ENCODE peak calls at places on chromosomes 1 and 21, in ten cellular contexts. O, H, L, Y, M, S, C, G, Q and I are unnamed samples.
A peak's percentile ranks its signal among the peaks of the same experiment; 100 is the strongest.

GRCh38 chr1:67577646-67578045 is 107.4 kb upstream of the GADD45A start:
- DNase-seq in G (no peak), O (no peak), S (no peak), Y (no peak), C (no peak), H (no peak), Q (no peak), M (no peak), L (no peak), I (no peak)

GRCh38 chr1:8878448-8879347 is at the start of gene ENO1:
- DNase-seq in Q (peak; percentile 97), C (peak; percentile 98), G (peak; percentile 100), S (peak; percentile 99), L (peak; percentile 99), O (peak; percentile 96), M (peak; percentile 98), Y (peak; percentile 99), H (peak; percentile 83), I (peak; percentile 100)

GRCh38 chr1:150548632-150549495 is at the start of gene ADAMTSL4:
- DNase-seq in S (peak; percentile 89), G (peak; percentile 58), Y (peak; percentile 73), C (peak; percentile 62), Q (peak; percentile 60), H (no peak), O (no peak), L (no peak), M (peak; percentile 87), I (peak; percentile 50)

GRCh38 chr1:87329756-87330200 is 1.1 kb downstream of the LMO4 start:
- DNase-seq in C (no peak), L (no peak), M (no peak), S (no peak), H (no peak), G (no peak), Q (no peak), O (no peak), Y (no peak), I (no peak)

GRCh38 chr1:112686417-112686816 is 12.0 kb downstream of the MOV10 start:
- DNase-seq in Y (no peak), S (no peak), L (no peak), O (no peak), G (no peak), H (no peak), C (no peak), M (no peak), Q (peak; percentile 63), I (no peak)

GRCh38 chr1:232789660-232790059 is 15.6 kb upstream of the MAP10 start:
- DNase-seq in O (no peak), M (no peak), L (no peak), H (no peak), C (no peak), Y (no peak), S (no peak), G (no peak), Q (no peak), I (no peak)

GRCh38 chr1:2132222-2133038 is 62.1 kb downstream of the FAAP20 start:
- DNase-seq in L (peak; percentile 71), G (peak; percentile 68), M (peak; percentile 63), S (peak; percentile 59), O (peak; percentile 46), H (no peak), Q (peak; percentile 69), Y (peak; percentile 73), C (peak; percentile 30), I (peak; percentile 42)

GRCh38 chr21:42003051-42003461 is 7.1 kb downstream of the ZBTB21 start:
- DNase-seq in H (no peak), O (no peak), M (no peak), Y (no peak), G (no peak), L (no peak), C (no peak), S (no peak), Q (peak; percentile 30), I (no peak)

GRCh38 chr1:26827205-26827604 is 717 bp downstream of the ZDHHC18 start:
- DNase-seq in Y (no peak), L (no peak), M (no peak), H (no peak), O (no peak), C (no peak), G (no peak), Q (no peak), S (no peak), I (no peak)

GRCh38 chr1:26824735-26825134 is 1.8 kb upstream of the ZDHHC18 start:
- DNase-seq in C (no peak), O (no peak), Y (no peak), Q (no peak), G (no peak), H (no peak), M (no peak), S (no peak), L (no peak), I (no peak)

GRCh38 chr1:26827663-26828062 is 1.2 kb downstream of the ZDHHC18 start:
- DNase-seq in G (no peak), Q (no peak), L (no peak), O (no peak), S (no peak), M (no peak), H (no peak), C (no peak), Y (peak; percentile 32), I (no peak)

GRCh38 chr1:26828352-26829093 is 2.0 kb downstream of the ZDHHC18 start:
- DNase-seq in H (no peak), M (no peak), S (peak; percentile 73), Q (no peak), C (peak; percentile 28), Y (no peak), L (no peak), O (no peak), G (no peak), I (no peak)

GRCh38 chr1:26826261-26827201 is at the start of gene ZDHHC18:
- DNase-seq in Y (peak; percentile 69), Q (peak; percentile 41), S (peak; percentile 80), L (peak; percentile 84), H (no peak), O (peak; percentile 63), C (peak; percentile 73), M (peak; percentile 90), G (peak; percentile 69), I (peak; percentile 67)
- TF ChIP-seq CTCF in Y (peak; percentile 62), Q (peak; percentile 49), S (peak; percentile 19), L (peak; percentile 67), H (peak; percentile 36), O (peak; percentile 50), C (peak; percentile 67), M (peak; percentile 48), G (peak; percentile 88), I (peak; percentile 62)

DNA sequence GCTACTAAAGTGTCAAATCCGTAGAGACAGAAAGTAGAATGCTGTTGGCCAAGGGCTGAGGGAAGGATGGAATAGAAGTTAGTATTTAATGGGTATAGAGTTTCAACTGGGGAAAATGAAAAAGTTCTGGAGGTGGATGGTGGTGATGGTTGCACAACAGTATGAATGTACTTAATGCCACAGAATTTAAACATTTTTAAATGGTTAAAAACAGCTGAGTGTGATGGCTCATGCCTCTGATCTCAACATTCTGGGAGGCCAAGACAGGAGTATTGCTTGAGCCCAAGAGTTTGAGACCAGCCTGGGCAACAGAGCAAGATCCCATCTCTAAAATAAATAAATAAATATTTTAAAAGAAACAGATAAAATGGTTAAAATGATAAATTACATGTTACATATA is 44.5 kb downstream of the PIK3R3 start:
- DNase-seq in M (no peak), C (no peak), O (no peak), G (no peak), H (no peak), Q (no peak), L (no peak), Y (no peak), S (no peak), I (no peak)
- TF ChIP-seq CTCF in M (no peak), C (no peak), O (no peak), G (no peak), H (no peak), Q (no peak), L (no peak), Y (no peak), S (no peak), I (no peak)

DNA sequence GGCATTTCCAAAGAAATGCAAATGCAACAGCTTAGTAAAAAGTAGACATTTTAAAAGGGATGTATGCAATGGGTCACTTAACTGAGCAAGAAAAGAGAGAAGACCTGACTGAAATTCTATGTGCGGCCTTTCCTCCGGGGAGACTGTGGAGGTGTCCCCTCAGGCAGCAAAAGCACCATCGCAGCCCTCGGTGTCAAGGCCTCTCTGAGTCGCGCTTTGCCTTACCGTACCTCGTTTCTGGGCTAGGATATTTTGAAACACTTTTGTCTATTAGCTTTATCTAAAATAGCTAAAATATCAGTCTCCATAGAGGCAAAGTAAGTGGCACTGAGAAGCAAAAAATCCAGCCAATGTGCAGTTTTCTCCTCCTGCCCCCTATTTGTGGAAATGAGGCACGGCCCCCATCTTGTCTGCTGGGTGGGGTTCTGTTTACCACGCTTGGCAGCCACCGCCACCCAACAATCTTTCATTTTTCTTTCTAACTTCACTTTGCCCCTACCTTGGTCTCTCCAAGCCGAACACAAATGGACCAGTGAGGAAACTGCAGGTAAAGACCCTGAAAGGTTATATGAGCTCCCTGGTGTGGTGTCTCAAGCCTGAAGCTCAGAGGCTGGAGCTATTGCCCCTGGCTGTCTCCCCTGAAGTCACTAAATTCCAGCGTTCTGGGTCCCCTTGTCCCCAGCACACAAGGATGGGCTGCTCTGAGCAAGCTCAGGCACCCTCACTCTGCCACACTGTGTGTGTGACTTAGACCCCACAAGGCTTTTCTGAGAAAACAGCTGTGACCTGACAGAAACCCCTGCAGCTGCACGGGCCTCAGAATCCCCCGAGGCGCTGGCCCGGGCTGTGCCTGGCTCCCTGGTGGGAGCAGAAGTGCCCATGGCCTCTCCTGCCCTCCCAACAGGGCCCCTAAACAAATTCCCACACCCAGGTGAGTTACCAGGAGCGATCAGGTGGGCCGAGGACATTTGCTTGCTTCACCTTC is 1.6 kb downstream of the CD247 start:
- DNase-seq in C (no peak), Q (no peak), O (peak; percentile 72), G (no peak), M (no peak), S (no peak), Y (no peak), H (no peak), L (no peak), I (no peak)
- TF ChIP-seq CTCF in C (no peak), Q (no peak), O (no peak), G (no peak), M (no peak), S (no peak), Y (no peak), H (no peak), L (no peak), I (no peak)

GRCh38 chr1:168613038-168613451 is 36.6 kb downstream of the XCL1 start:
- DNase-seq in H (no peak), O (no peak), C (no peak), S (no peak), Q (no peak), L (no peak), M (no peak), G (no peak), Y (no peak), I (no peak)

GRCh38 chr1:168618351-168618750 is 41.9 kb downstream of the XCL1 start:
- DNase-seq in O (no peak), L (no peak), Y (no peak), H (no peak), C (no peak), S (no peak), Q (no peak), G (no peak), M (no peak), I (no peak)

GRCh38 chr1:168615965-168616364 is 39.6 kb downstream of the XCL1 start:
- DNase-seq in L (no peak), S (no peak), Q (no peak), M (no peak), H (no peak), Y (no peak), C (no peak), O (no peak), G (no peak), I (no peak)

GRCh38 chr1:168610111-168610510 is 33.7 kb downstream of the XCL1 start:
- DNase-seq in Y (no peak), H (no peak), Q (no peak), L (no peak), C (no peak), S (no peak), G (no peak), M (no peak), O (no peak), I (no peak)

DNA sequence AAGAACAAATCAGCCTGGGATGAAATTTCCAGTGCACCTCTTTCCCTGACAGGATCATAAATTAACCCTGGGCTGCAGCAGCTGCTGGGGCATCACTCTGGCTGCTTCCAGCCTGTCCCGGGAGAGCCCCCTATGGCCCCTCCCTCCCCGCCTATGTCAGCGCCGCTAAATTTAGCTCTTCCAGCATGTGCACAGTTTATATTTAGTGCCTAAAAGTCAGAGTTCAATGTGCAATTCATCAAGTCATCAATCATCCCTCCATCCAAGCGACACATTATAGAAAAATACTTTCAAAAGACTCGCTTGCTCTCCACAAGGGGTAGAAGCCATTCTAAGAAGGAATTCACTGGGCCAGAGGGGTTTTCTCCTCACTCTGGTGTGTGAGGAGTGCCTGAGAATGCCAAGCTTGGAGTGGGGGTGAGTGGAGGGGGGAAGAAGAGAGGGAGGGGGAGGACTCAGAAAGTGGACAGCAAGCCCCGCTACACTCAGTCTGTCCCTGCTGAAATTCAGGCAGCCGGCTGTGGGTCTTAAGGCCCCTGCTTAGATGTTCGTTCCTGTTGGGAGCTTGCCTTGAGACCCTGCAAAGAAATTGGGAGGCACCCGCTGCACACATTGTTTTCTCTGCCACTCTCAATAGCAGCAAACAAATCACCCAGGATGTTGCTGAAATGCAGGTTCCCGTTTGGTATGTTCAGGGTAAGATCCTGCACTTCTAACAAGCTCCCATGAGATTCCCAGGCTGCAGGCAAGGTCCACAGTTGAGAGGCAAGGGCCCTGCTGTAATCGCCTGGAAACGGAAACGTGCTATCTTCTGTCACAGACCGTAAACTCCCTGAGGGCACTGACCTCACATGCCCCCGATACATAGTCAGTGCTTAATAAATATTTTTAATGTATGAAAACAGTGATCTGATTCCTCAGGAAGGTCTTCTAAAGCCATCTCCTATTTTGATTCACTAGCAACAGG is 37.6 kb downstream of the XCL1 start:
- DNase-seq in H (no peak), L (no peak), C (peak; percentile 36), S (no peak), Q (no peak), O (no peak), Y (peak; percentile 42), M (no peak), G (no peak), I (peak; percentile 17)
- TF ChIP-seq CTCF in H (no peak), L (no peak), C (no peak), S (no peak), Q (no peak), O (no peak), Y (no peak), M (no peak), G (no peak), I (no peak)